ENCODE peak calls at places on chromosomes 11 and 22, in four cellular contexts. R is colonic mucosa, A is body of pancreas, L is coronary artery. K is an unnamed sample.

GRCh38 chr11:59556115-59556882 is 45.0 kb downstream of the OR4D9 start:
- DNase-seq in R (no peak), A (peak), L (peak), K (peak)

GRCh38 chr22:37943471-37944198 is 9.8 kb downstream of the C22orf23 start:
- DNase-seq in R (no peak), A (no peak), L (no peak), K (no peak)

GRCh38 chr11:128624269-128625170 is 37.2 kb upstream of the ETS1 start:
- DNase-seq in R (no peak), A (peak), L (no peak), K (no peak)

GRCh38 chr11:118565062-118565461 is 669 bp downstream of the IFT46 start:
- DNase-seq in R (peak), A (no peak), L (peak), K (no peak)

GRCh38 chr11:15216678-15217077 is 102.0 kb downstream of the INSC start:
- DNase-seq in R (no peak), A (no peak), L (no peak), K (peak)

GRCh38 chr22:25388866-25389540 is 169.6 kb downstream of the CRYBB2 start:
- DNase-seq in R (no peak), A (no peak), L (no peak), K (no peak)

GRCh38 chr11:112731538-112731937 is 229.7 kb upstream of the NCAM1 start:
- DNase-seq in R (no peak), A (no peak), L (peak), K (no peak)

GRCh38 chr11:793556-793955 is 3.7 kb upstream of the CEND1 start:
- DNase-seq in R (no peak), A (peak), L (no peak), K (no peak)

GRCh38 chr11:75557649-75558494 is 4.2 kb upstream of the SERPINH1 start:
- DNase-seq in R (no peak), A (no peak), L (peak), K (no peak)

GRCh38 chr11:61121917-61122316 is 19.6 kb downstream of the CD5 start:
- DNase-seq in R (no peak), A (no peak), L (no peak), K (no peak)

GRCh38 chr11:16713594-16713993 is 24.9 kb upstream of the C11orf58 start:
- DNase-seq in R (no peak), A (no peak), L (no peak), K (no peak)

GRCh38 chr11:2481253-2481652 is 36.4 kb downstream of the KCNQ1 start:
- DNase-seq in R (no peak), A (no peak), L (no peak), K (no peak)

GRCh38 chr11:60357771-60358170 is 20.6 kb upstream of the MS4A7 start:
- DNase-seq in R (no peak), A (no peak), L (no peak), K (no peak)

GRCh38 chr11:83025267-83025704 is 46.4 kb downstream of the RAB30 start:
- DNase-seq in R (no peak), A (no peak), L (no peak), K (no peak)

GRCh38 chr22:47382164-47382890 is 619.9 kb downstream of the TBC1D22A start:
- DNase-seq in R (no peak), A (peak), L (no peak), K (no peak)

GRCh38 chr11:105211806-105212531 is 72.4 kb upstream of the CARD18 start:
- DNase-seq in R (no peak), A (no peak), L (no peak), K (no peak)

GRCh38 chr11:46222485-46223251 is 54.8 kb upstream of the CREB3L1 start:
- DNase-seq in R (peak), A (no peak), L (no peak), K (no peak)

GRCh38 chr11:12516387-12517110 is 139.2 kb downstream of the PARVA start:
- DNase-seq in R (no peak), A (no peak), L (no peak), K (no peak)

GRCh38 chr22:30887418-30887817 is 81.2 kb downstream of the MORC2 start:
- DNase-seq in R (no peak), A (no peak), L (no peak), K (no peak)

GRCh38 chr11:95264881-95265280 is 33.9 kb upstream of the SESN3 start:
- DNase-seq in R (no peak), A (no peak), L (no peak), K (no peak)

GRCh38 chr22:32378703-32379272 is 21.1 kb downstream of the RFPL3 start:
- DNase-seq in R (peak), A (no peak), L (no peak), K (peak)

GRCh38 chr22:42581762-42582716 is 28.3 kb downstream of the SERHL2 start:
- DNase-seq in R (peak), A (peak), L (no peak), K (peak)

GRCh38 chr11:10263929-10264328 is 30.1 kb downstream of the SBF2 start:
- DNase-seq in R (no peak), A (no peak), L (no peak), K (no peak)

DNA sequence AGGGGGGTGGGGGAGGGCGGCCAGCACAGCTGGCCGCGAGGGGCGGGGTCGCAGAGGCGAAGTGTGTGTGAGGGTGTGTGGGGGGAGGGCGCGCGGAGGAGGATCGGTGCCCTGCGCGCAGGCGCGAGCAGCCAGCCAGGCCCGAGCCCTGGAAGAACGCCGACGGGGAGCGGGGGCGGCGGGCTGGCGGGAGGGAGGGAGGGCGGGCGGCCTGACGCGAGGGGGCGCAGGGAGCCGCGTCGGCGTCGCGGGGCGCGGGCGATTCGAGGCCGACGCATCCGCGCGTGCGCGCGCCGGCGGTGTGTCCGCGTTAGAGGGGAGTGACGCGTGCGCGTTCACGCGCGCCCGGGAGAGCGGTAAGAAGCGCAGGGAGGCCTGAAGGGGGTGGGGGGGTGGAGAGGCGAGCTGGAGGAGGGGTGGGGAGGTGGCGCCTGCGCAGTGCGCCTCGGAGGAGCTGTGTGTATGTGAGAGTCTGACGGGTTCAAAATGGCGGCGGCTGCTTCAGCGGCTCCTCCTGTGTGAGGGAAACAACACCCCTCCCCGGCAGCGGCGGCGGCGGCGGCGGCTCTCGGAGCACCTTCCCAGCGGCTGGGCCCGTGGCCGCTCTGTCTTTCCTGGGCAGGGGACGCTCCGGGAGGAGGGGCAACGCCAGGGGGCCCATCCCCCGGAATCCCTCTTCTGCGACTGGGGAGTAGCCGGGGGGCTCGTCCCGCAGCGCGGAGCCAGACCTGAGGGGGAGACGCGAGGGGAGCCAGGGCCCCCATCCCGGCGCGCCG is at the start of gene KDM2A:
- DNase-seq in R (peak), A (peak), L (peak), K (peak)
- TF ChIP-seq CTCF in R (peak), A (no peak), L (peak), K (peak)

DNA sequence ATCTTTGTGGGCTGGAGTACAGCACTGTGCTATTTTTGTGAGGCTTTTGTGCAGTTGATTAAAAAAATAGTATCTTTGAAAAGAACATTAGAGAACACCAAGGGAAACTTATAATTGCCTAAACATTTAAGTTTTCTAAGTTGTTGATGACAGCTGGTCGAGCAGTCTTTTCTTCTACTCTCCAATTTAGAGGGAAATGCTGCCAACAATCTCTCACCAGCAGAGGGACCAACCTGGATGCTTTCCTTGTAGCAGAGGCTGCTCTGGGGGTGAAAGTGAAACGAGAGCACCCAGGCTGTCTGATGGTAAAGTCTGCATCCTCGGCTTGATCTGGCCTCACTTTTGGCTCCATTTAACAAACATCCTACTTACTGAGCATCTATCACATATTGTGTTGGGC is 1286.5 kb upstream of the TENM4 start:
- DNase-seq in R (peak), A (no peak), L (no peak), K (peak)
- TF ChIP-seq CTCF in R (no peak), A (no peak), L (no peak), K (peak)

GRCh38 chr11:67645521-67646457 is 4.7 kb downstream of the ACY3 start:
- DNase-seq in R (no peak), A (peak), L (peak), K (no peak)
- TF ChIP-seq CTCF in R (no peak), A (peak), L (no peak), K (no peak)

GRCh38 chr22:35548762-35549106 is 8.1 kb downstream of the RASD2 start:
- DNase-seq in R (no peak), A (no peak), L (no peak), K (no peak)
- TF ChIP-seq CTCF in R (no peak), A (no peak), L (no peak), K (no peak)

GRCh38 chr22:50715250-50715649 is 22.8 kb upstream of the ACR start:
- DNase-seq in R (no peak), A (no peak), L (no peak), K (no peak)
- TF ChIP-seq CTCF in R (no peak), A (no peak), L (no peak), K (no peak)

DNA sequence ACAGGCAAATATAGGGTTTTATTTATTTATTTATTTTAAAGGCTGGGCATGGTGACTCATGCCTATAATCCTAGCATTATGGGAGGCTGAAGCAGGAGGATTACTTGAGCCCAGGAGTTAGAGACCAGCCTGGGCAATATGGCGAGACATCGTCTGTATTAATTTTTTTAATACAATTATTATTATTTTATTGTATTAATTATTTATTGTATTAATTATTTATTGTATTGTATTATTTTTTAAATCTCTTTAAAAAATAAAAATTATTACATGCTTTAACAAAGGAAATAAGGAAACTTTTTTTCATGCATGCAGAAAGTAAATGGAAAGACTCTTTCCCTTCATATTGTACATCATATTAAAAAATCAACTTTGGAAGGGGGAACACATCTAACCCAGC is 3.5 kb downstream of the SCN3B start:
- DNase-seq in R (no peak), A (no peak), L (no peak), K (no peak)
- TF ChIP-seq CTCF in R (no peak), A (no peak), L (no peak), K (no peak)